ENCODE peak calls at places on chromosomes 1 and 21, in eight cellular contexts. U is NCI-H1694 treated with DMSO at 0.1 percent for 48 hours, Q is A549, B is naive B cell, W is HTR-8/SVneo, I is T47D, N is foreskin keratinocyte, X is K562. K is an unnamed sample.

GRCh38 chr1:200802042-200802441 is 63.3 kb downstream of the CAMSAP2 start:
- DNase-seq in U (no peak), Q (no peak), B (no peak), W (no peak), I (no peak), N (no peak), X (no peak), K (no peak)

GRCh38 chr1:80427886-80428285 is 1372.8 kb upstream of the ADGRL2 start:
- DNase-seq in U (peak), Q (no peak), B (no peak), W (no peak), I (no peak), N (no peak), X (no peak), K (no peak)

GRCh38 chr1:221911714-221912113 is 169.8 kb upstream of the DUSP10 start:
- DNase-seq in U (no peak), Q (no peak), B (no peak), W (no peak), I (no peak), N (no peak), X (no peak), K (no peak)

GRCh38 chr1:115656461-115657077 is 14.8 kb downstream of the VANGL1 start:
- DNase-seq in U (no peak), Q (no peak), B (no peak), W (no peak), I (no peak), N (no peak), X (no peak), K (no peak)

GRCh38 chr1:225735252-225736149 is 42.1 kb upstream of the SRP9 start:
- DNase-seq in U (peak), Q (peak), B (no peak), W (peak), I (no peak), N (peak), X (peak), K (peak)

GRCh38 chr1:119471566-119471965 is 35.4 kb upstream of the HSD3B1 start:
- DNase-seq in U (no peak), Q (no peak), B (no peak), W (no peak), I (no peak), N (no peak), X (no peak), K (no peak)

GRCh38 chr1:167924102-167924501 is 10.2 kb upstream of the ADCY10 start:
- DNase-seq in U (no peak), Q (no peak), B (no peak), W (no peak), I (no peak), N (no peak), X (no peak), K (no peak)

GRCh38 chr21:39251326-39251725 is 62.1 kb downstream of the BRWD1 start:
- DNase-seq in U (no peak), Q (no peak), B (no peak), W (no peak), I (no peak), N (no peak), X (no peak), K (no peak)

GRCh38 chr1:174040387-174040786 is 18.2 kb upstream of the RC3H1 start:
- DNase-seq in U (peak), Q (no peak), B (no peak), W (peak), I (peak), N (peak), X (peak), K (peak)

GRCh38 chr1:198481661-198482060 is 58.8 kb downstream of the ATP6V1G3 start:
- DNase-seq in U (no peak), Q (no peak), B (no peak), W (no peak), I (no peak), N (no peak), X (peak), K (no peak)

GRCh38 chr21:44261675-44262295 is at the start of gene DNMT3L:
- DNase-seq in U (no peak), Q (no peak), B (no peak), W (no peak), I (no peak), N (no peak), X (peak), K (no peak)

GRCh38 chr1:33616780-33617179 is 144.3 kb downstream of the ZSCAN20 start:
- DNase-seq in U (no peak), Q (no peak), B (no peak), W (no peak), I (no peak), N (no peak), X (no peak), K (no peak)

GRCh38 chr1:228349701-228350171 is 56.9 kb downstream of the TRIM11 start:
- DNase-seq in U (no peak), Q (no peak), B (no peak), W (no peak), I (no peak), N (no peak), X (no peak), K (no peak)

GRCh38 chr1:168164771-168165170 is 14.0 kb upstream of the TIPRL start:
- DNase-seq in U (no peak), Q (no peak), B (no peak), W (no peak), I (no peak), N (no peak), X (no peak), K (no peak)

GRCh38 chr1:203407301-203407700 is 56.4 kb upstream of the FMOD start:
- DNase-seq in U (no peak), Q (no peak), B (no peak), W (no peak), I (no peak), N (no peak), X (no peak), K (no peak)

GRCh38 chr1:32219022-32219421 is 3.1 kb downstream of the TMEM234 start:
- DNase-seq in U (no peak), Q (no peak), B (no peak), W (no peak), I (no peak), N (no peak), X (no peak), K (no peak)

GRCh38 chr1:23018661-23019093 is 591 bp upstream of the KDM1A start:
- DNase-seq in U (no peak), Q (peak), B (no peak), W (no peak), I (no peak), N (no peak), X (peak), K (no peak)

GRCh38 chr1:75087278-75087677 is 46.9 kb upstream of the LHX8 start:
- DNase-seq in U (no peak), Q (no peak), B (no peak), W (no peak), I (no peak), N (no peak), X (no peak), K (no peak)

GRCh38 chr1:18765725-18766124 is 93.7 kb downstream of the TAS1R2 start:
- DNase-seq in U (no peak), Q (no peak), B (no peak), W (no peak), I (no peak), N (no peak), X (no peak), K (no peak)

GRCh38 chr1:155984341-155984740 is 6.0 kb upstream of the ARHGEF2 start:
- DNase-seq in U (no peak), Q (no peak), B (no peak), W (no peak), I (peak), N (no peak), X (no peak), K (no peak)

GRCh38 chr1:19445417-19446342 is 39.7 kb downstream of the CAPZB start:
- DNase-seq in U (no peak), Q (peak), B (peak), W (peak), I (peak), N (no peak), X (no peak), K (no peak)

GRCh38 chr1:193240609-193241008 is 54.2 kb upstream of the B3GALT2 start:
- DNase-seq in U (no peak), Q (no peak), B (no peak), W (no peak), I (no peak), N (no peak), X (no peak), K (no peak)

GRCh38 chr21:35512321-35512720 is 463.2 kb upstream of the RUNX1 start:
- DNase-seq in U (no peak), Q (no peak), B (no peak), W (no peak), I (no peak), N (no peak), X (no peak), K (no peak)

GRCh38 chr1:86706018-86706417 is 1.6 kb downstream of the SH3GLB1 start:
- DNase-seq in U (no peak), Q (no peak), B (no peak), W (no peak), I (peak), N (no peak), X (peak), K (peak)

GRCh38 chr1:155504207-155504606 is 58.4 kb downstream of the ASH1L start:
- DNase-seq in U (peak), Q (peak), B (peak), W (peak), I (peak), N (no peak), X (peak), K (peak)

GRCh38 chr1:237386362-237387143 is 344.6 kb downstream of the RYR2 start:
- DNase-seq in U (peak), Q (peak), B (no peak), W (peak), I (peak), N (no peak), X (peak), K (no peak)